ENCODE peak calls at places on chromosome 20, in seven cellular contexts. N, E, V, B, R, G and Z are unnamed samples.

GRCh38 chr20:3077618-3078134 is 6.3 kb downstream of the OXT start:
- DNase-seq in N (peak), G (no peak), V (no peak), R (no peak), B (peak), E (no peak), Z (no peak)

GRCh38 chr20:50487397-50487796 is 22.8 kb upstream of the PTPN1 start:
- DNase-seq in V (no peak), R (no peak), E (no peak), G (no peak), B (no peak), N (no peak), Z (no peak)

GRCh38 chr20:17808357-17808756 is 108.6 kb downstream of the BANF2 start:
- DNase-seq in V (no peak), B (no peak), N (no peak), R (no peak), E (no peak), G (peak), Z (peak)

GRCh38 chr20:36228809-36229208 is 7.5 kb upstream of the AAR2 start:
- DNase-seq in B (no peak), R (no peak), G (no peak), E (no peak), N (peak), V (no peak), Z (no peak)

GRCh38 chr20:13220857-13221297 is at the start of gene ISM1:
- DNase-seq in R (peak), B (peak), G (peak), E (no peak), N (no peak), V (peak), Z (no peak)

GRCh38 chr20:44637042-44637441 is 14.5 kb downstream of the ADA start:
- DNase-seq in V (no peak), E (no peak), G (no peak), R (no peak), N (no peak), B (no peak), Z (no peak)

GRCh38 chr20:45479822-45480221 is 10.3 kb downstream of the WFDC2 start:
- DNase-seq in B (no peak), R (no peak), N (no peak), G (no peak), E (no peak), V (no peak), Z (no peak)

GRCh38 chr20:50577175-50578018 is 67.2 kb downstream of the PTPN1 start:
- DNase-seq in V (peak), B (no peak), R (no peak), G (no peak), N (no peak), E (no peak), Z (no peak)

GRCh38 chr20:49631074-49631716 is 63.3 kb upstream of the PTGIS start:
- DNase-seq in N (no peak), R (no peak), V (no peak), B (no peak), E (no peak), G (no peak), Z (no peak)

GRCh38 chr20:49397525-49397924 is 84.9 kb downstream of the KCNB1 start:
- DNase-seq in B (no peak), V (no peak), E (peak), N (peak), R (no peak), G (peak), Z (peak)

GRCh38 chr20:17316316-17317038 is 89.6 kb downstream of the PCSK2 start:
- DNase-seq in R (no peak), E (no peak), B (no peak), N (no peak), G (no peak), V (no peak), Z (no peak)

GRCh38 chr20:21020656-21021004 is 85.5 kb downstream of the LINC00237 start:
- DNase-seq in R (no peak), B (no peak), N (no peak), V (peak), G (peak), E (no peak), Z (peak)

GRCh38 chr20:45368221-45368980 is 5.4 kb downstream of the SYS1 start:
- DNase-seq in G (no peak), B (peak), E (no peak), R (no peak), N (no peak), V (no peak), Z (no peak)

GRCh38 chr20:23445596-23446217 is 6.2 kb downstream of the CSTL1 start:
- DNase-seq in R (no peak), E (peak), N (no peak), V (peak), B (no peak), G (peak), Z (peak)

GRCh38 chr20:11976966-11977365 is 59.3 kb downstream of the BTBD3 start:
- DNase-seq in E (no peak), G (no peak), B (no peak), R (no peak), N (no peak), V (no peak), Z (no peak)

GRCh38 chr20:63071541-63072181 is 64.9 kb upstream of the BHLHE23 start:
- DNase-seq in B (no peak), V (peak), E (peak), N (peak), G (no peak), R (peak), Z (peak)

GRCh38 chr20:60630609-60631008 is 621.5 kb upstream of the CDH4 start:
- DNase-seq in E (no peak), N (no peak), B (no peak), V (peak), R (no peak), G (no peak), Z (no peak)

GRCh38 chr20:63543733-63544132 is 3.8 kb downstream of the SRMS start:
- DNase-seq in V (no peak), R (no peak), B (no peak), N (no peak), E (no peak), G (no peak), Z (no peak)

GRCh38 chr20:25082498-25082873 is 545 bp upstream of the VSX1 start:
- DNase-seq in R (no peak), V (no peak), G (no peak), N (no peak), B (no peak), E (no peak), Z (no peak)

GRCh38 chr20:25319241-25320034 is 71.2 kb downstream of the ABHD12 start:
- DNase-seq in R (no peak), B (no peak), N (no peak), E (no peak), V (no peak), G (no peak), Z (no peak)

GRCh38 chr20:58523072-58523681 is 8.0 kb upstream of the APCDD1L start:
- DNase-seq in N (no peak), R (no peak), G (no peak), E (no peak), V (peak), B (no peak), Z (no peak)

GRCh38 chr20:35644806-35645205 is 19.9 kb downstream of the CPNE1 start:
- DNase-seq in N (no peak), V (no peak), E (no peak), R (no peak), G (no peak), B (no peak), Z (no peak)

GRCh38 chr20:53748821-53749402 is 155.3 kb upstream of the ZNF217 start:
- DNase-seq in B (no peak), E (peak), G (no peak), R (no peak), N (no peak), V (peak), Z (peak)

GRCh38 chr20:58747400-58747672 is 54.7 kb downstream of the NPEPL1 start:
- DNase-seq in E (no peak), B (no peak), G (no peak), V (no peak), R (no peak), N (no peak), Z (no peak)

GRCh38 chr20:59122377-59122932 is 41.2 kb upstream of the ZNF831 start:
- DNase-seq in B (no peak), E (no peak), R (no peak), G (no peak), V (no peak), N (no peak), Z (no peak)

GRCh38 chr20:44967207-44967807 is 995 bp downstream of the STK4 start:
- DNase-seq in R (no peak), V (no peak), B (peak), E (peak), N (peak), G (no peak), Z (peak)

GRCh38 chr20:8388707-8389106 is 256.6 kb downstream of the PLCB1 start:
- DNase-seq in V (peak), G (peak), E (peak), N (no peak), R (no peak), B (no peak), Z (peak)

GRCh38 chr20:17504898-17505663 is 26.1 kb downstream of the BFSP1 start:
- DNase-seq in R (peak), B (peak), N (peak), G (peak), V (peak), E (peak), Z (peak)

GRCh38 chr20:46797201-46797600 is 87.8 kb downstream of the SLC2A10 start:
- DNase-seq in R (no peak), B (no peak), G (no peak), N (no peak), V (no peak), E (no peak), Z (no peak)

GRCh38 chr20:24948939-24949679 is at the start of gene CST7:
- DNase-seq in V (no peak), E (no peak), R (no peak), G (no peak), N (no peak), B (peak), Z (no peak)

GRCh38 chr20:44536139-44536538 is 14.3 kb upstream of the SERINC3 start:
- DNase-seq in V (no peak), R (no peak), G (no peak), E (no peak), B (no peak), N (no peak), Z (no peak)